ENCODE peak calls at places on chromosome 12, in six cellular contexts. One of them, this sample, is unnamed.

GRCh38 chr12:25694072-25694471 is 141.0 kb upstream of the LMNTD1 start:
- DNase-seq in cardiac septum: no peak
- DNase-seq in NCI-H187 treated with DMSO at 0.1 percent for 48 hours: no peak
- DNase-seq in iris pigment epithelial cell: peak
- DNase-seq in cardiac fibroblast: peak
- DNase-seq in RWPE1: peak
- DNase-seq in this sample: no peak

GRCh38 chr12:124898200-124898950 is 16.1 kb downstream of the UBC start:
- DNase-seq in NCI-H187 treated with DMSO at 0.1 percent for 48 hours: no peak
- DNase-seq in cardiac fibroblast: no peak
- DNase-seq in cardiac septum: no peak
- DNase-seq in iris pigment epithelial cell: no peak
- DNase-seq in RWPE1: no peak
- DNase-seq in this sample: peak

GRCh38 chr12:58007875-58008274 is 66.5 kb downstream of the ATP23 start:
- DNase-seq in RWPE1: no peak
- DNase-seq in cardiac septum: no peak
- DNase-seq in iris pigment epithelial cell: no peak
- DNase-seq in NCI-H187 treated with DMSO at 0.1 percent for 48 hours: no peak
- DNase-seq in cardiac fibroblast: no peak
- DNase-seq in this sample: no peak

GRCh38 chr12:48389409-48389808 is 38.7 kb upstream of the ZNF641 start:
- DNase-seq in cardiac fibroblast: no peak
- DNase-seq in cardiac septum: no peak
- DNase-seq in RWPE1: no peak
- DNase-seq in iris pigment epithelial cell: no peak
- DNase-seq in NCI-H187 treated with DMSO at 0.1 percent for 48 hours: no peak
- DNase-seq in this sample: no peak

GRCh38 chr12:127401005-127401404 is 866.0 kb upstream of the TMEM132C start:
- DNase-seq in NCI-H187 treated with DMSO at 0.1 percent for 48 hours: no peak
- DNase-seq in cardiac septum: no peak
- DNase-seq in iris pigment epithelial cell: peak
- DNase-seq in cardiac fibroblast: peak
- DNase-seq in RWPE1: peak
- DNase-seq in this sample: no peak

GRCh38 chr12:12975322-12976077 is 23.5 kb upstream of the GPRC5D start:
- DNase-seq in NCI-H187 treated with DMSO at 0.1 percent for 48 hours: no peak
- DNase-seq in RWPE1: no peak
- DNase-seq in cardiac septum: no peak
- DNase-seq in iris pigment epithelial cell: peak
- DNase-seq in cardiac fibroblast: peak
- DNase-seq in this sample: no peak

GRCh38 chr12:57477710-57478681 is 1.7 kb downstream of the ARHGAP9 start:
- DNase-seq in cardiac septum: no peak
- DNase-seq in RWPE1: no peak
- DNase-seq in iris pigment epithelial cell: peak
- DNase-seq in NCI-H187 treated with DMSO at 0.1 percent for 48 hours: no peak
- DNase-seq in cardiac fibroblast: peak
- DNase-seq in this sample: no peak

GRCh38 chr12:132121283-132121682 is 22.8 kb downstream of the DDX51 start:
- DNase-seq in cardiac fibroblast: no peak
- DNase-seq in RWPE1: no peak
- DNase-seq in cardiac septum: no peak
- DNase-seq in NCI-H187 treated with DMSO at 0.1 percent for 48 hours: no peak
- DNase-seq in iris pigment epithelial cell: no peak
- DNase-seq in this sample: no peak

GRCh38 chr12:46499901-46500300 is 127.3 kb upstream of the SLC38A2 start:
- DNase-seq in NCI-H187 treated with DMSO at 0.1 percent for 48 hours: no peak
- DNase-seq in RWPE1: no peak
- DNase-seq in cardiac septum: no peak
- DNase-seq in iris pigment epithelial cell: no peak
- DNase-seq in cardiac fibroblast: no peak
- DNase-seq in this sample: no peak

GRCh38 chr12:49903700-49904423 is at the start of gene FAIM2:
- DNase-seq in cardiac septum: no peak
- DNase-seq in NCI-H187 treated with DMSO at 0.1 percent for 48 hours: peak
- DNase-seq in RWPE1: no peak
- DNase-seq in cardiac fibroblast: peak
- DNase-seq in iris pigment epithelial cell: peak
- DNase-seq in this sample: no peak

GRCh38 chr12:67039995-67040860 is 228.9 kb upstream of the CAND1 start:
- DNase-seq in RWPE1: no peak
- DNase-seq in iris pigment epithelial cell: no peak
- DNase-seq in cardiac septum: no peak
- DNase-seq in NCI-H187 treated with DMSO at 0.1 percent for 48 hours: no peak
- DNase-seq in cardiac fibroblast: no peak
- DNase-seq in this sample: no peak

GRCh38 chr12:29116414-29116813 is 32.7 kb upstream of the FAR2 start:
- DNase-seq in NCI-H187 treated with DMSO at 0.1 percent for 48 hours: no peak
- DNase-seq in cardiac fibroblast: no peak
- DNase-seq in iris pigment epithelial cell: no peak
- DNase-seq in cardiac septum: no peak
- DNase-seq in RWPE1: no peak
- DNase-seq in this sample: no peak

GRCh38 chr12:123278150-123278627 is 6.5 kb upstream of the CDK2AP1 start:
- DNase-seq in NCI-H187 treated with DMSO at 0.1 percent for 48 hours: no peak
- DNase-seq in RWPE1: no peak
- DNase-seq in iris pigment epithelial cell: peak
- DNase-seq in cardiac fibroblast: no peak
- DNase-seq in cardiac septum: no peak
- DNase-seq in this sample: no peak

GRCh38 chr12:129772463-129773169 is 131.2 kb downstream of the TMEM132D start:
- DNase-seq in RWPE1: no peak
- DNase-seq in cardiac septum: no peak
- DNase-seq in NCI-H187 treated with DMSO at 0.1 percent for 48 hours: no peak
- DNase-seq in iris pigment epithelial cell: peak
- DNase-seq in cardiac fibroblast: no peak
- DNase-seq in this sample: no peak

GRCh38 chr12:90854136-90854689 is 100.8 kb downstream of the CCER1 start:
- DNase-seq in cardiac fibroblast: peak
- DNase-seq in cardiac septum: no peak
- DNase-seq in NCI-H187 treated with DMSO at 0.1 percent for 48 hours: no peak
- DNase-seq in RWPE1: peak
- DNase-seq in iris pigment epithelial cell: peak
- DNase-seq in this sample: no peak